ENCODE peak calls at places on chromosomes 2 and 18, in five cellular contexts. F, N, D, S and T are unnamed samples.

GRCh38 chr2:219448776-219449476 is 14.3 kb downstream of the SPEG start:
- DNase-seq in D (no peak), N (no peak), S (no peak), F (peak), T (no peak)

GRCh38 chr2:131029812-131030211 is 63.4 kb downstream of the FAM168B start:
- DNase-seq in F (no peak), D (no peak), N (no peak), S (no peak), T (no peak)

GRCh38 chr18:79620586-79621165 is 58.9 kb upstream of the CTDP1 start:
- DNase-seq in N (no peak), S (peak), F (no peak), D (no peak), T (no peak)

GRCh38 chr2:152354069-152354755 is 19.2 kb downstream of the FMNL2 start:
- DNase-seq in D (no peak), F (no peak), S (no peak), N (peak), T (no peak)

GRCh38 chr18:21453512-21453862 is 147.0 kb downstream of the ESCO1 start:
- DNase-seq in N (no peak), F (no peak), D (no peak), S (no peak), T (peak)

GRCh38 chr2:13227543-13227942 is 510.8 kb downstream of the TRIB2 start:
- DNase-seq in F (peak), S (no peak), N (no peak), D (no peak), T (no peak)

GRCh38 chr2:48377646-48378045 is 152.3 kb upstream of the STON1 start:
- DNase-seq in D (no peak), N (no peak), F (no peak), S (no peak), T (no peak)

GRCh38 chr2:69167469-69167822 is 154.5 kb downstream of the ANTXR1 start:
- DNase-seq in D (no peak), S (no peak), N (peak), F (no peak), T (no peak)

GRCh38 chr2:28780496-28780895 is 28.9 kb downstream of the PPP1CB start:
- DNase-seq in N (no peak), F (no peak), S (no peak), D (no peak), T (no peak)

GRCh38 chr2:183927367-183928355 is 670.7 kb upstream of the ZNF804A start:
- DNase-seq in D (no peak), N (no peak), F (no peak), S (no peak), T (peak)

GRCh38 chr2:128621074-128621473 is 302.4 kb upstream of the HS6ST1 start:
- DNase-seq in D (no peak), F (no peak), N (no peak), S (no peak), T (no peak)

GRCh38 chr2:128622916-128623620 is 304.4 kb upstream of the HS6ST1 start:
- DNase-seq in N (peak), D (no peak), F (no peak), S (no peak), T (no peak)

GRCh38 chr2:128623776-128624424 is 305.2 kb upstream of the HS6ST1 start:
- DNase-seq in N (peak), S (no peak), D (no peak), F (no peak), T (peak)

GRCh38 chr2:128624425-128624795 is 305.7 kb upstream of the HS6ST1 start:
- DNase-seq in N (no peak), D (no peak), F (no peak), S (no peak), T (no peak)

DNA sequence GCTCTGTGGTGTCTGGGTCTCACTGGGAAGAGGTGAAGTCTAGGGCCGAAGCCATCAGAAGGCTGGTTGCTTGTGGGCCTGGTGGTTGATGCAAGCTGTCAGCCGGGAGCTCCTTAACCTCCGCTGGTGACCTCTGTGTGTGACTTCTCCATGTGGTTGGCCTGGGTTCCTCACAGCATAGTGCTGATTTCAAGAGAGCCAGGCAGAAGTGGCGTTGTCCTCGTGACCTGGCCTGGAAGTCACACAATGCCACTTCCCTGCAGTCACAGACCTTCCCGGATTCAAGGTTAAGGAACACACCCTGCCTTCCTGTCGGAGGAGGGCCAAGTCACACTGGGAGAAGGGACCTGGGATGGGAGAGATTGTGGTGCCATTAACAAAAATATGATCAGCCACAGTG is 303.7 kb upstream of the HS6ST1 start:
- DNase-seq in D (no peak), F (no peak), S (no peak), N (no peak), T (no peak)
- H3K4me3 ChIP-seq in D (no peak), F (no peak), S (no peak), N (no peak), T (no peak)

GRCh38 chr2:19426144-19426543 is 67.7 kb upstream of the OSR1 start:
- DNase-seq in F (peak), D (no peak), S (no peak), N (no peak), T (no peak)
- TF ChIP-seq CTCF in F (no peak), D (no peak), S (no peak), N (no peak), T (no peak)

GRCh38 chr2:199463708-199464613 is 6.2 kb upstream of the SATB2 start:
- DNase-seq in S (peak), F (peak), N (peak), D (no peak), T (no peak)
- H3K4me3 ChIP-seq in S (peak), F (peak), N (peak), D (peak), T (peak)

DNA sequence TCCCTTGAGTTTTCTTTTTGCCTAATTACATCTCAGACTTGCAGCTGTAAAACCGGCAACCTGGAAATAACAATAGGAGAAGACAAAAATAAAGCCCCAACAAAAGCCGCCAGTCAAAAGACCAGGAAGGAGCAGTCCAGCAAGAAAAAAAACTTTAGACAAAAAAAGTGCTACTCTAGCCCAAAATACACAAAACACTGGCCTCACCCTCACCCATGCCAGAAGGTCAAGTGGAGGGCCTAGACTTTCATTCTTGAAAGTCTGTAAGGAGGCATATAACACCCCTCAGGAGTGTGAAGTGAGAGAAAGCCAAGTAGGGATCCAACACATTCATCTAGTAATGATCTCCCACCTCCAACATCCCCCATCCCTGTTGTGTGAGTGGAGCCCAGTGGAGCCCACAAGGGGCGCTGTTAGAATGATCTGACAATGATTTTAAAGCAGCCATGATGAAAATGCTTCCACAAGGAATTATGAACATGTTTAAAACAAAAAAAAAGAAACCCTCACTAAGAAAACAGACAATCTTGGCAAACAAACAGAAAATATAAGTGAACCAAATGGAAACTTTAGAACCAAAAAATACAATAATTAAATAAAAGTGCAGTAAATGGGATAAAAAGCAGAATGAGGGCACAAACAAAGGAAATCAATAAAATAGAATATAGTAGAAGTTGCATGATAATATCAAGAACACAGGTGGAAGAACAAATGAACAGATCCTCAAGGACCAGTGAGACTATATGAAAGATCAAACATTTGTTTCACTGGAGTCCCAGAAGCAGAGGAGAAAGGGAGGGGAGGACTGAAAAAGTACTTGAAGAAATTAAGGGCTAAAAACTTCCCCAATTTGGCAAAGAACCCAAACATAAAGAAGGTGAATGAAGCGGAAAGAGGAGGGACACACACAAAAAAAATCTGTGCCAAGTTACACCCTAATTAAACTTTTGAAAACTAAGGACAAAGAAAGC is 23.9 kb downstream of the SESTD1 start:
- DNase-seq in S (no peak), D (peak), F (peak), N (no peak), T (no peak)
- TF ChIP-seq CTCF in S (no peak), D (peak), F (peak), N (no peak), T (no peak)

GRCh38 chr2:96147593-96148201 is 2.5 kb upstream of the DUSP2 start:
- DNase-seq in F (no peak), N (no peak), D (no peak), S (peak), T (no peak)
- H3K4me3 ChIP-seq in F (peak), N (no peak), D (no peak), S (no peak), T (no peak)

GRCh38 chr18:59553273-59553672 is 143.9 kb downstream of the CCBE1 start:
- DNase-seq in F (no peak), D (no peak), N (no peak), S (no peak), T (peak)

GRCh38 chr18:59551902-59552635 is 145.2 kb downstream of the CCBE1 start:
- DNase-seq in S (no peak), D (no peak), N (no peak), F (no peak), T (no peak)

GRCh38 chr18:59546164-59546563 is 151.1 kb downstream of the CCBE1 start:
- DNase-seq in F (no peak), S (no peak), D (no peak), N (no peak), T (peak)

GRCh38 chr18:59549797-59550516 is 147.3 kb downstream of the CCBE1 start:
- DNase-seq in F (no peak), D (no peak), N (peak), S (no peak), T (no peak)

DNA sequence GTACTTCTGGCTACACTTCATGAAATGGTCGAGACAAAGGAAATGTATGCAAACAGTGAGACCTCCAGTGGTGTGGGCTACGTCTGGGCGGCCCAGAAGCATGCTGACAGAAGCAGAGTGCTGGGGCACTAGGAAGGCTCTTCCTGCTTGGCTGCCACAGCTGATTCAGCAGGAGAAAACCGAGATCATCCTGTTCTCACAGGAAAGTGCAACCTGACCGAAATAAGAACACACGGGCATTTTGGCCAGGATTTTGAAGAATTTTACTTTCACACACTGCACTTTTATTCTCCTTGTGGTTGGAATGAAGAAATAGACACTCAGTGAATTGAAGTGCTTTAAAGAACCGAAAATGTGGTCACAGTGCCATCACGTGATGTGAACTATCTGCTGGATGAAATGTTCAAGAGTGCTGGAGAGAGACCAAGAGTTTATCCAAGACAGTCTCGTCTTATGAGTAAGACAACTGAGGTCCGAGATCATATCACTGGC is 149.5 kb downstream of the CCBE1 start:
- DNase-seq in N (peak), S (no peak), F (peak), D (no peak), T (peak)
- TF ChIP-seq CTCF in N (peak), S (no peak), F (no peak), D (no peak), T (peak)